ENCODE peak calls at places on chromosomes 2 and 18, in eight cellular contexts. I, K, P, T, J, O, D and W are unnamed samples.

GRCh38 chr2:65436825-65437221 is 4.4 kb upstream of the SPRED2 start:
- DNase-seq in D (peak), O (no peak), P (no peak), K (no peak), I (no peak), T (no peak), J (no peak), W (no peak)

GRCh38 chr2:157587576-157587975 is 41.1 kb downstream of the ACVR1C start:
- DNase-seq in J (no peak), P (no peak), I (no peak), K (no peak), T (no peak), D (no peak), O (no peak), W (no peak)

GRCh38 chr18:9742588-9743131 is 34.6 kb downstream of the RAB31 start:
- DNase-seq in O (peak), J (no peak), T (no peak), D (peak), K (no peak), P (no peak), I (no peak), W (no peak)

GRCh38 chr2:157236404-157236803 is 21.1 kb upstream of the GALNT5 start:
- DNase-seq in K (no peak), I (no peak), O (no peak), J (no peak), T (no peak), D (no peak), P (no peak), W (no peak)

GRCh38 chr2:84856785-84857184 is 24.1 kb downstream of the TRABD2A start:
- DNase-seq in J (no peak), I (no peak), D (no peak), T (no peak), K (no peak), O (no peak), P (no peak), W (no peak)

GRCh38 chr2:36650031-36650430 is 46.5 kb upstream of the VIT start:
- DNase-seq in J (no peak), O (no peak), D (peak), P (no peak), I (no peak), T (no peak), K (no peak), W (no peak)

GRCh38 chr2:25066455-25066854 is 24.6 kb downstream of the EFR3B start:
- DNase-seq in T (no peak), J (no peak), K (no peak), O (no peak), I (no peak), P (no peak), D (no peak), W (no peak)

GRCh38 chr2:147945660-147946059 is 74.9 kb downstream of the ORC4 start:
- DNase-seq in J (no peak), I (no peak), T (no peak), P (no peak), K (no peak), D (peak), O (no peak), W (no peak)

GRCh38 chr2:8659735-8660492 is 21.9 kb upstream of the ID2 start:
- DNase-seq in K (no peak), D (no peak), T (no peak), J (no peak), I (no peak), P (no peak), O (no peak), W (no peak)

GRCh38 chr2:88451647-88452150 is 794 bp downstream of the FOXI3 start:
- DNase-seq in T (no peak), K (no peak), P (no peak), O (no peak), D (peak), J (no peak), I (no peak), W (peak)

GRCh38 chr18:5294113-5294617 is 1.4 kb downstream of the ZBTB14 start:
- DNase-seq in T (peak), P (no peak), K (peak), D (peak), J (no peak), I (no peak), O (no peak), W (no peak)

GRCh38 chr2:45836740-45837139 is 185.3 kb downstream of the PRKCE start:
- DNase-seq in I (no peak), P (no peak), D (no peak), J (no peak), K (no peak), T (no peak), O (no peak), W (no peak)

GRCh38 chr2:109512076-109512475 is 101.7 kb downstream of the SEPTIN10 start:
- DNase-seq in J (no peak), D (no peak), T (no peak), P (no peak), O (no peak), K (no peak), I (no peak), W (no peak)

GRCh38 chr18:66616523-66616983 is 12.7 kb upstream of the CDH19 start:
- DNase-seq in P (peak), D (peak), T (no peak), O (no peak), J (no peak), K (no peak), I (no peak), W (no peak)